ENCODE peak calls at places on chromosomes 11 and 22, in five cellular contexts. One of them, this sample, is unnamed.

GRCh38 chr11:97990162-97990920 is 1030.4 kb upstream of the CNTN5 start:
- DNase-seq in right atrium auricular region: no peak
- DNase-seq in lung: no peak
- DNase-seq in brain microvascular endothelial cell: peak
- DNase-seq in pancreas: no peak
- DNase-seq in this sample: no peak

GRCh38 chr11:84407091-84407490 is 1120.9 kb upstream of the CCDC90B start:
- DNase-seq in pancreas: no peak
- DNase-seq in right atrium auricular region: no peak
- DNase-seq in lung: no peak
- DNase-seq in brain microvascular endothelial cell: no peak
- DNase-seq in this sample: no peak

GRCh38 chr11:103648670-103649400 is 387.6 kb upstream of the DDI1 start:
- DNase-seq in brain microvascular endothelial cell: peak
- DNase-seq in pancreas: no peak
- DNase-seq in lung: no peak
- DNase-seq in right atrium auricular region: no peak
- DNase-seq in this sample: no peak

GRCh38 chr11:65311197-65311631 is 3.5 kb upstream of the CDC42EP2 start:
- DNase-seq in lung: peak
- DNase-seq in pancreas: no peak
- DNase-seq in brain microvascular endothelial cell: no peak
- DNase-seq in right atrium auricular region: peak
- DNase-seq in this sample: no peak

GRCh38 chr22:46777609-46777970 is 15.1 kb downstream of the TBC1D22A start:
- DNase-seq in pancreas: no peak
- DNase-seq in brain microvascular endothelial cell: no peak
- DNase-seq in right atrium auricular region: no peak
- DNase-seq in lung: no peak
- DNase-seq in this sample: no peak

GRCh38 chr22:38849816-38850215 is 6.0 kb upstream of the NPTXR start:
- DNase-seq in right atrium auricular region: no peak
- DNase-seq in pancreas: no peak
- DNase-seq in lung: no peak
- DNase-seq in brain microvascular endothelial cell: no peak
- DNase-seq in this sample: no peak

GRCh38 chr11:118629761-118630661 is 22.6 kb downstream of the PHLDB1 start:
- DNase-seq in right atrium auricular region: no peak
- DNase-seq in pancreas: peak
- DNase-seq in lung: peak
- DNase-seq in brain microvascular endothelial cell: no peak
- DNase-seq in this sample: no peak

GRCh38 chr11:45917286-45917622 is 423 bp downstream of the PEX16 start:
- DNase-seq in right atrium auricular region: no peak
- DNase-seq in lung: no peak
- DNase-seq in pancreas: no peak
- DNase-seq in brain microvascular endothelial cell: no peak
- DNase-seq in this sample: no peak

GRCh38 chr11:76699461-76700091 is 29.0 kb upstream of the LRRC32 start:
- DNase-seq in lung: no peak
- DNase-seq in pancreas: no peak
- DNase-seq in right atrium auricular region: no peak
- DNase-seq in brain microvascular endothelial cell: no peak
- DNase-seq in this sample: no peak

GRCh38 chr11:76512851-76513653 is 68.2 kb downstream of the EMSY start:
- DNase-seq in pancreas: no peak
- DNase-seq in brain microvascular endothelial cell: no peak
- DNase-seq in lung: no peak
- DNase-seq in right atrium auricular region: no peak
- DNase-seq in this sample: no peak

GRCh38 chr11:61153593-61154090 is 7.6 kb downstream of the VPS37C start:
- DNase-seq in right atrium auricular region: no peak
- DNase-seq in pancreas: no peak
- DNase-seq in lung: no peak
- DNase-seq in brain microvascular endothelial cell: no peak
- DNase-seq in this sample: no peak

GRCh38 chr11:45333023-45333422 is 46.9 kb upstream of the SYT13 start:
- DNase-seq in right atrium auricular region: no peak
- DNase-seq in brain microvascular endothelial cell: no peak
- DNase-seq in pancreas: no peak
- DNase-seq in lung: no peak
- DNase-seq in this sample: no peak

GRCh38 chr11:102722804-102723203 is 1.9 kb downstream of the MMP8 start:
- DNase-seq in pancreas: no peak
- DNase-seq in brain microvascular endothelial cell: no peak
- DNase-seq in lung: no peak
- DNase-seq in right atrium auricular region: no peak
- DNase-seq in this sample: no peak

GRCh38 chr11:1674194-1674878 is 22.7 kb upstream of the KRTAP5-6 start:
- DNase-seq in brain microvascular endothelial cell: no peak
- DNase-seq in pancreas: no peak
- DNase-seq in lung: no peak
- DNase-seq in right atrium auricular region: no peak
- DNase-seq in this sample: no peak

GRCh38 chr22:27380826-27381225 is 420.7 kb downstream of the MN1 start:
- DNase-seq in brain microvascular endothelial cell: no peak
- DNase-seq in pancreas: no peak
- DNase-seq in lung: no peak
- DNase-seq in right atrium auricular region: peak
- DNase-seq in this sample: no peak

GRCh38 chr11:36306888-36307287 is 10.8 kb downstream of the PRR5L start:
- DNase-seq in right atrium auricular region: no peak
- DNase-seq in brain microvascular endothelial cell: no peak
- DNase-seq in lung: no peak
- DNase-seq in pancreas: no peak
- DNase-seq in this sample: no peak
- TF ChIP-seq CTCF in right atrium auricular region: peak
- TF ChIP-seq CTCF in brain microvascular endothelial cell: peak
- TF ChIP-seq CTCF in lung: peak
- TF ChIP-seq CTCF in pancreas: no peak
- TF ChIP-seq CTCF in this sample: peak

DNA sequence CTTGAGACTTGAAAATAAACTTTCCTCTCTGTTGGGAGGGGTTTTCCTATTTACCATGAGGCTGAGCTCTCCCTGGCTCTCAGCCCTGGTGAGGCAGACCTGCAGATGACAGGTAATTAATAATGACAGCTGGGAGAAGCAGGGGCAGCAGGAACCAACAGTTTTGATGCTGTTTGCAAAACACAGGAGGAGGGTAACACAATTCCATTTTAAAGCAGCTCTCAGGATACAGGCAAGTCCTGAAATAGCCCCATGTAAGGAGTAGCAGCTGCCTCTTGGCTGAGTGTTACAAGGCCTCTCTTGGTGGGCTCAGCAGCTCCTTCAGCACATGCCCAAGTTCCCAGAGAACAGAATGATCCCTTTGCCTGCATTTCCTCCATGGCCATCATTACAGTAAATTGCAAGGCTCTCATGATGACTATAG is 13.3 kb downstream of the PARVA start:
- DNase-seq in lung: no peak
- DNase-seq in brain microvascular endothelial cell: no peak
- DNase-seq in right atrium auricular region: no peak
- DNase-seq in pancreas: no peak
- DNase-seq in this sample: no peak
- TF ChIP-seq CTCF in lung: no peak
- TF ChIP-seq CTCF in brain microvascular endothelial cell: no peak
- TF ChIP-seq CTCF in right atrium auricular region: no peak
- TF ChIP-seq CTCF in pancreas: no peak
- TF ChIP-seq CTCF in this sample: no peak

GRCh38 chr11:94820480-94820879 is 52.3 kb downstream of the AMOTL1 start:
- DNase-seq in lung: no peak
- DNase-seq in brain microvascular endothelial cell: no peak
- DNase-seq in pancreas: no peak
- DNase-seq in right atrium auricular region: no peak
- DNase-seq in this sample: no peak
- TF ChIP-seq CTCF in lung: no peak
- TF ChIP-seq CTCF in brain microvascular endothelial cell: no peak
- TF ChIP-seq CTCF in pancreas: no peak
- TF ChIP-seq CTCF in right atrium auricular region: no peak
- TF ChIP-seq CTCF in this sample: no peak

GRCh38 chr11:124895471-124895971 is 2.1 kb downstream of the ROBO4 start:
- DNase-seq in right atrium auricular region: no peak
- DNase-seq in lung: no peak
- DNase-seq in pancreas: no peak
- DNase-seq in brain microvascular endothelial cell: no peak
- DNase-seq in this sample: no peak
- TF ChIP-seq CTCF in right atrium auricular region: no peak
- TF ChIP-seq CTCF in lung: no peak
- TF ChIP-seq CTCF in pancreas: no peak
- TF ChIP-seq CTCF in brain microvascular endothelial cell: no peak
- TF ChIP-seq CTCF in this sample: no peak

GRCh38 chr11:12467610-12468009 is 90.2 kb downstream of the PARVA start:
- DNase-seq in brain microvascular endothelial cell: no peak
- DNase-seq in right atrium auricular region: no peak
- DNase-seq in lung: no peak
- DNase-seq in pancreas: no peak
- DNase-seq in this sample: no peak
- TF ChIP-seq CTCF in brain microvascular endothelial cell: no peak
- TF ChIP-seq CTCF in right atrium auricular region: no peak
- TF ChIP-seq CTCF in lung: no peak
- TF ChIP-seq CTCF in pancreas: no peak
- TF ChIP-seq CTCF in this sample: no peak

GRCh38 chr11:20033806-20034205 is 126.5 kb downstream of the DBX1 start:
- DNase-seq in pancreas: peak
- DNase-seq in lung: no peak
- DNase-seq in brain microvascular endothelial cell: no peak
- DNase-seq in right atrium auricular region: no peak
- DNase-seq in this sample: no peak
- TF ChIP-seq CTCF in pancreas: no peak
- TF ChIP-seq CTCF in lung: no peak
- TF ChIP-seq CTCF in brain microvascular endothelial cell: no peak
- TF ChIP-seq CTCF in right atrium auricular region: no peak
- TF ChIP-seq CTCF in this sample: peak

This sample was measured in mesothelial cell of epicardium.